ENCODE peak calls at places on chromosomes 1 and 21, in five cellular contexts. R, M, D, Z and U are unnamed samples.

GRCh38 chr1:201597551-201598230 is 58.8 kb downstream of the NAV1 start:
- DNase-seq in M (no peak), Z (no peak), D (no peak), R (no peak), U (no peak)

GRCh38 chr1:2867861-2868260 is 66.4 kb upstream of the TTC34 start:
- DNase-seq in Z (no peak), R (no peak), D (no peak), M (no peak), U (no peak)

GRCh38 chr21:16358021-16358420 is 628.2 kb downstream of the USP25 start:
- DNase-seq in Z (no peak), M (no peak), R (no peak), D (no peak), U (no peak)

GRCh38 chr1:119275930-119276215 is 92.7 kb upstream of the HAO2 start:
- DNase-seq in D (peak), Z (no peak), M (no peak), R (no peak), U (no peak)

GRCh38 chr1:12477936-12478611 is 139.9 kb downstream of the DHRS3 start:
- DNase-seq in D (peak), Z (no peak), R (peak), M (peak), U (peak)

GRCh38 chr1:182197555-182197954 is 136.0 kb upstream of the ZNF648 start:
- DNase-seq in D (no peak), Z (no peak), M (peak), R (peak), U (no peak)

GRCh38 chr1:20141466-20141865 is 2.3 kb downstream of the PLA2G2F start:
- DNase-seq in M (no peak), R (no peak), D (no peak), Z (peak), U (no peak)

GRCh38 chr1:39675220-39675619 is 3.3 kb upstream of the NT5C1A start:
- DNase-seq in D (no peak), M (no peak), Z (no peak), R (no peak), U (no peak)

GRCh38 chr1:21573971-21574458 is 64.8 kb downstream of the ALPL start:
- DNase-seq in Z (no peak), M (peak), R (peak), D (no peak), U (peak)

GRCh38 chr21:39164523-39164922 is 18.7 kb downstream of the PSMG1 start:
- DNase-seq in M (no peak), D (no peak), Z (no peak), R (no peak), U (no peak)

GRCh38 chr1:39205102-39205780 is 746 bp downstream of the MACF1 start:
- DNase-seq in M (peak), D (no peak), Z (no peak), R (peak), U (peak)

GRCh38 chr1:86541859-86542258 is 5.0 kb upstream of the CLCA4 start:
- DNase-seq in M (peak), D (no peak), R (no peak), Z (no peak), U (no peak)

GRCh38 chr1:92804721-92805169 is 19.8 kb upstream of the EVI5 start:
- DNase-seq in R (peak), D (peak), M (peak), Z (peak), U (peak)

GRCh38 chr1:150836129-150836773 is 28.2 kb upstream of the CTSK start:
- DNase-seq in R (no peak), D (no peak), M (peak), Z (no peak), U (no peak)

GRCh38 chr1:67652800-67653199 is 32.2 kb upstream of the GADD45A start:
- DNase-seq in D (peak), M (peak), Z (no peak), R (no peak), U (no peak)

GRCh38 chr1:20417581-20417980 is 68.4 kb downstream of the CAMK2N1 start:
- DNase-seq in R (no peak), D (no peak), M (no peak), Z (peak), U (no peak)

GRCh38 chr1:16207318-16208269 is 4.9 kb downstream of the ARHGEF19 start:
- DNase-seq in R (no peak), M (peak), D (no peak), Z (no peak), U (no peak)

GRCh38 chr1:51504806-51505525 is 14.1 kb downstream of the EPS15 start:
- DNase-seq in R (no peak), D (no peak), Z (no peak), M (no peak), U (peak)

GRCh38 chr1:51621841-51622454 is 5.1 kb downstream of the OSBPL9 start:
- DNase-seq in Z (no peak), M (no peak), R (no peak), D (no peak), U (no peak)

GRCh38 chr1:25727026-25727818 is 72.8 kb upstream of the SELENON start:
- DNase-seq in Z (no peak), R (no peak), M (peak), D (no peak), U (no peak)

GRCh38 chr1:25723250-25723880 is 76.6 kb upstream of the SELENON start:
- DNase-seq in R (no peak), D (no peak), M (no peak), Z (no peak), U (no peak)

GRCh38 chr1:25724201-25724600 is 75.8 kb upstream of the SELENON start:
- DNase-seq in Z (no peak), M (no peak), D (no peak), R (no peak), U (no peak)

GRCh38 chr1:25724986-25725385 is 75.0 kb upstream of the SELENON start:
- DNase-seq in Z (no peak), R (no peak), M (no peak), D (no peak), U (no peak)

DNA sequence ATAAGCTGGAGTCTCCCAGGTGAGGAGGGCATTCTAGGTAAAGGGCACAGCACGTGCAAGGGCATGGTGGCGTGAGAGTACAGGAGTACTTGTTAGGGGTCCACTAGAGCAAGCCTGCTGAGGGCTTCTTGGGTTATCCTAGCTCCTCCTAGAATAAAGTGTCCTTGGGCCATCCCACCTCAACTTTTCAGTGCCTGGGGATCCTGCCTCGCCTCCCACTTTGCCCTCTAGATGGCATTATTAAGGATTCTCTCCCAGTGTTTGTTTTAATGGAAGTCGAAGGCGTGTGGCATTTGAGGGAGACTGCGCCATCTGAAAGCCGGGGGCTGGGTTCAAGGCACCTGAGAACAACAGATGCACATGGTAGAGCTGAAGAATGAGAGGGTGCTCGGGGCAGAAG is 74.5 kb upstream of the SELENON start:
- DNase-seq in M (no peak), D (no peak), Z (no peak), R (no peak), U (no peak)
- TF ChIP-seq CTCF in M (no peak), D (no peak), Z (no peak), R (no peak), U (no peak)

GRCh38 chr1:204216880-204217647 is 3.3 kb upstream of the GOLT1A start:
- DNase-seq in R (no peak), M (no peak), Z (no peak), D (no peak), U (no peak)

GRCh38 chr1:204211021-204211420 is 2.8 kb downstream of the GOLT1A start:
- DNase-seq in Z (peak), M (no peak), R (no peak), D (no peak), U (no peak)

GRCh38 chr1:204212715-204213114 is 1.1 kb downstream of the GOLT1A start:
- DNase-seq in R (no peak), D (no peak), Z (no peak), M (no peak), U (no peak)

GRCh38 chr1:204216236-204216635 is 2.4 kb upstream of the GOLT1A start:
- DNase-seq in R (no peak), Z (no peak), D (no peak), M (no peak), U (no peak)

GRCh38 chr1:204213668-204214662 is at the start of gene GOLT1A:
- DNase-seq in R (peak), D (peak), M (peak), Z (peak), U (peak)
- TF ChIP-seq CTCF in R (no peak), D (peak), M (peak), Z (no peak), U (peak)

GRCh38 chr1:155001688-155002474 is 721 bp upstream of the ZBTB7B start:
- DNase-seq in D (peak), M (peak), Z (peak), R (peak), U (peak)
- TF ChIP-seq CTCF in D (peak), M (peak), Z (no peak), R (no peak), U (no peak)

DNA sequence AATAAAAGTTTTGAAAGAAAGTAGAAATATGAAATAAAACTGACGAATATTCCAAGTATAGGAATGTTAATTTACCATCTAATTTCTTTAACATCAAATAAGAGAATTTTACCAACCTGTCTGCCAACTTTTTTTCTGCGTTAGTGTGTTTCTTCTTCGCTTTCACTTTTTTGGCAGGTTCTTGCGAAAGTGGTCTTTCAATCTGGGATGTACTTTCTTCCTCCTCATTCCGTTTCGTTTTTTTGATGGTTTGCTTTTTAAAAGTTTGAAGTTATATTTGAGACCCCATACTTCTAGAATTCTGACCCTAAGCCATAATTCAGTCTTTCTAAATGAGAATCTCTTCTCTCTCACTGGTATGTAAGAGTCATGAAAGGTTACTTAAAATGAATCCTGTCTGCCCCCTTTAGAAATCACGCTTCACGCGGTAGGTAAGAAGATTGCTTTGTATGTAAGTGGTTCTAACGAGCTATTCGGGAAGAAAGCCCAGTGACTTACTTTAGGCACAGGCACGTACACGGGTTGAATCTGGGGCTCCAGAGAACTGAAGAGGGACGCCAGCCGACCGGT is 570 bp downstream of the RBM34 start:
- DNase-seq in R (no peak), D (peak), M (peak), Z (no peak), U (no peak)
- TF ChIP-seq CTCF in R (no peak), D (no peak), M (no peak), Z (no peak), U (no peak)

DNA sequence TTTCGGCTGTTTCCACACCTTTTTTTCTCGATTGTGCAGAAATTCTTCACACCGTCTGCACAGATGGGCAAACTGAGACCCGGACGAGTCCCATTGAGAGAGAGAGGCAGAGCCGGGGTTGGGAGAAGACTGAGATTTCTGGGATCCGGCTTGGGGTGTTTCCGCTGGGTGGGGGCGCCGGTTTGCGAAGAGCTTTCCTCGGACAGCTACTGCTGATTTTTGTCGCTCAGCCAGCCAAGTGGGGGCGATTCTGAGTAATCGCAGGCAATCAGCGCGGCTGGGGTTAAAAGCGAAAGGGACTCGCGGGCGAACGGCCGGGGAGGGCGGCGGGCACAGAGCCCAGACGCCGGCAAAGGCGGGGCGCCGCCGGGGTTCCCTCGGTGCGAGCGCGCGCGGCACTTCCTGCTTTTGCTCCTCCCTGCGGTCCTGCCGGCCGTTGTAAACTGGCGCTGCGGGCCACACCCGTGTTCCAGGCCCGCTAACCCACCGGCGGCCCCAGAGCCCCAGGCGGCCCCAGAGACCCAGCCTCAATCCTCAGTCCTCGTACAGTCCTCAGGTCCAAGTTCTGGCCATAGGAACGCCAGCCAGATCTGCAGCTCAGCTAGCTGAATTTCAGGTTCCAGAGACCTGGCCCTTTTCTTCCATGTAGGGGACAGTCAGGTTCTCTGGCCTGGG is 32.4 kb upstream of the JUN start:
- DNase-seq in R (peak), M (peak), Z (peak), D (peak), U (peak)
- TF ChIP-seq CTCF in R (no peak), M (no peak), Z (no peak), D (no peak), U (no peak)

GRCh38 chr21:45291613-45292398 is 4.1 kb upstream of the POFUT2 start:
- DNase-seq in Z (peak), R (peak), D (no peak), M (no peak), U (no peak)
- TF ChIP-seq CTCF in Z (no peak), R (no peak), D (no peak), M (no peak), U (no peak)

GRCh38 chr1:234123867-234124266 is 219.4 kb downstream of the SLC35F3 start:
- DNase-seq in D (no peak), R (no peak), Z (no peak), M (no peak), U (no peak)

GRCh38 chr1:234120327-234120944 is 216.0 kb downstream of the SLC35F3 start:
- DNase-seq in M (no peak), D (no peak), R (no peak), Z (no peak), U (no peak)

GRCh38 chr1:234125714-234126113 is 221.2 kb downstream of the SLC35F3 start:
- DNase-seq in D (no peak), Z (no peak), M (no peak), R (no peak), U (no peak)

GRCh38 chr1:234125283-234125682 is 220.8 kb downstream of the SLC35F3 start:
- DNase-seq in D (no peak), M (no peak), R (no peak), Z (no peak), U (peak)
- TF ChIP-seq CTCF in D (peak), M (no peak), R (no peak), Z (no peak), U (peak)

DNA sequence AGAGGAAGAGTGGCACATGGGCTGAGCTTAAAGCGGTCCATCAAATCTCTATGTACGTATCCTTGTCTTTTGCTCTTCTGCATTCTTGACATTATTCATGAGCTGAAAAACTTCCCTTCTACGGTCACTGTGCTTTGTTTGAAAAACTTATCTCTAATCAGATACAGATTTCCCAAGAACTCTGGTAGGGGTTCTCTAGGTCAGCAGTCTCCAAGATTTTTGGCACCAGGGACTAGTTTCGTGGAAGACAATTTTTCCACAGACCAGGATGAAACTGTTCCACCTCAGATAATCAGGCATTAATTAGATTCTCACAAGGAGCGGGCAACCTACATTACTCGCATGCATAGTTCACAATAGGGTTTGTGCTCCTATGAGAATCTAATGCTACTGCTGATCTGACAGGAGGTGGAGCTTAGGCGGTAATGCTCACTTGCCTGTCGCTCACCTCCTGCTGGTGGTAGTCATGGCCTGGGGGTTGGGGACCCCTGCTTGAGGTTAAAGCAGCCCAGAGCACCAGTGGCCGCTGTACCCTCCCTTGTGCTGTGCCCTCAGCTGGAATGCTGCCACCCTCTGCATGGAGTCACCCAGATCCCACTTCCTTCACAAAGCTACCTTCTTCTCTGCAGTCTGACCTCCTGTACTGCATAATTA is 30.7 kb downstream of the AK2 start:
- DNase-seq in R (no peak), D (no peak), Z (no peak), M (no peak), U (no peak)
- TF ChIP-seq CTCF in R (no peak), D (no peak), Z (no peak), M (no peak), U (no peak)

DNA sequence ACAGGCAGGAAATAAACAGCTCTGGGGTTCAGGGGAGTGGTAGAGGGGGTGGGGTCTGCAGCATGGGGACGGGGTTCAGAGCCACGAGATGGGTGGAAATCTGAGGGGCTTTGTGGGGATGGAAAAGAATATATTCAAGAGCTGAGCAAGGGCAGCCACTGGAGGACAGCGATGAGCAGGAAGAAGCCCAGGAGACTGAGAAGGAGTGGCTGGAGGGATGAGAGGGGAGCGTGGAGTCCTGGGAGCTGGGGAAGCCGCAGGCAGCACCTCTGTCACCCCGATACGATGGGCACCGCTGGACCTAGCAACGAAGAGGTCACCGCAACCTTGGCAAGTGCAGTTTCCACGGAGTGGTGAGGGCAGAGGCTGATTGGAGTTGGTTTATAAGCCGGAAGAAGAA is 10.0 kb upstream of the KCNAB2 start:
- DNase-seq in R (no peak), D (no peak), M (no peak), Z (no peak), U (no peak)
- TF ChIP-seq CTCF in R (no peak), D (peak), M (no peak), Z (no peak), U (no peak)

GRCh38 chr21:43832648-43833047 is 32.4 kb upstream of the AGPAT3 start:
- DNase-seq in M (no peak), Z (no peak), D (no peak), R (no peak), U (no peak)

GRCh38 chr21:43827015-43827611 is 37.7 kb downstream of the RRP1 start:
- DNase-seq in Z (no peak), D (peak), R (no peak), M (peak), U (no peak)

GRCh38 chr21:43832158-43832550 is 32.9 kb upstream of the AGPAT3 start:
- DNase-seq in D (no peak), R (no peak), Z (no peak), M (no peak), U (no peak)

GRCh38 chr21:43829161-43829560 is 35.9 kb upstream of the AGPAT3 start:
- DNase-seq in M (no peak), R (no peak), D (no peak), Z (no peak), U (no peak)

DNA sequence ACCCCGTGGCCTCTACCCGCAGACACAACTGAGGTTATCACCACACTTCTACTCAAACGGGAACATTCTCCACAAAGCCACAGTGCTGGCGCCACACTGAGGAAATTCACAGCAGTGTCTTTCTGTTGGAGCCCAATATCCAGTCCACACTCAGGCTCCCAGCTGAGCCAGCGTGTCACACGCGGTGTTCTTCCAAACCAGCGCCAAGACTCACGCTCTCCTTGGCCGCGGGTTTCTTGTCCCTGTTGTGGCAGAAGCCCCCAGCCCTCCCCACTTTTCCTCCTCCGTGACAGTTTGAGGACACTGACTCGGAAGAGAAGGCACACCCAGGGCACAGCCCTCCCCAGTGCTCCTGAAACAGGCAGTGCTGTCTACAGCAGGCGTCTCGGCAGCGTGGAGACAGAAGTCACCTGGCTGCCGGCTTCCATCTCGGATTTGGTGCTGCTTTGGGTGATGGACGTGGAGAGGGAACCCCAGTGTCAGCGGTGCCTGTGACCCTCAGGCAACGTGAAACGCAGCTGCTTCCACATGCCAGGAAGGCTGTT is 35.4 kb upstream of the AGPAT3 start:
- DNase-seq in R (no peak), M (no peak), Z (no peak), D (no peak), U (no peak)
- TF ChIP-seq CTCF in R (no peak), M (no peak), Z (no peak), D (no peak), U (no peak)